ENCODE peak calls at places on chromosomes 7 and 10, in four cellular contexts. N is activated CD4-positive, alpha-beta T cell treated with anti-CD3 and anti-CD28 coated beads, Interleukin-2, amount 50 U/mL, for 24 hours; T is heart left ventricle; C is foreskin fibroblast. I is an unnamed sample.

GRCh38 chr7:12888727-12889126 is 201.3 kb downstream of the ARL4A start:
- DNase-seq in N (no peak), T (no peak), C (peak), I (peak)

GRCh38 chr10:58990693-58991092 is 185.8 kb upstream of the PHYHIPL start:
- DNase-seq in N (no peak), T (no peak), C (no peak), I (no peak)

GRCh38 chr10:26987851-26988250 is 112.4 kb downstream of the ANKRD26 start:
- DNase-seq in N (no peak), T (no peak), C (peak), I (no peak)

GRCh38 chr10:101974091-101974799 is 81.7 kb downstream of the ARMH3 start:
- DNase-seq in N (no peak), T (no peak), C (peak), I (peak)

GRCh38 chr7:34081931-34082330 is 176.6 kb downstream of the BMPER start:
- DNase-seq in N (no peak), T (no peak), C (peak), I (peak)

GRCh38 chr7:117061751-117062150 is 108.5 kb downstream of the ST7 start:
- DNase-seq in N (no peak), T (no peak), C (peak), I (peak)

GRCh38 chr10:29895436-29895835 is 163.9 kb downstream of the JCAD start:
- DNase-seq in N (no peak), T (peak), C (peak), I (peak)

GRCh38 chr10:2137549-2138174 is 400.3 kb upstream of the ADARB2 start:
- DNase-seq in N (no peak), T (no peak), C (no peak), I (no peak)

GRCh38 chr7:128405345-128406146 is 4.2 kb downstream of the IMPDH1 start:
- DNase-seq in N (no peak), T (peak), C (peak), I (peak)

GRCh38 chr10:64486149-64486548 is 964.9 kb downstream of the REEP3 start:
- DNase-seq in N (no peak), T (no peak), C (no peak), I (peak)

GRCh38 chr10:31404640-31405039 is 85.6 kb downstream of the ZEB1 start:
- DNase-seq in N (no peak), T (peak), C (peak), I (no peak)

GRCh38 chr7:5636914-5637313 is 144.5 kb downstream of the RNF216 start:
- DNase-seq in N (no peak), T (peak), C (peak), I (peak)

GRCh38 chr10:45596556-45596955 is 76.0 kb downstream of the ZFAND4 start:
- DNase-seq in N (no peak), T (no peak), C (no peak), I (no peak)

GRCh38 chr7:43658718-43659548 is 70.4 kb downstream of the COA1 start:
- DNase-seq in N (no peak), T (no peak), C (peak), I (peak)

GRCh38 chr7:140229591-140230516 is 53.1 kb upstream of the KDM7A start:
- DNase-seq in N (peak), T (no peak), C (no peak), I (no peak)

GRCh38 chr10:76906221-76906620 is 731.4 kb downstream of the KCNMA1 start:
- DNase-seq in N (no peak), T (no peak), C (no peak), I (no peak)

GRCh38 chr10:128556575-128556974 is 430.4 kb upstream of the MKI67 start:
- DNase-seq in N (no peak), T (no peak), C (no peak), I (no peak)

GRCh38 chr10:65675236-65675635 is 1250.6 kb upstream of the LRRTM3 start:
- DNase-seq in N (no peak), T (no peak), C (no peak), I (no peak)

GRCh38 chr7:55066479-55066878 is 47.7 kb downstream of the EGFR start:
- DNase-seq in N (no peak), T (no peak), C (no peak), I (peak)

GRCh38 chr10:119455609-119456434 is 86.7 kb downstream of the RGS10 start:
- DNase-seq in N (no peak), T (no peak), C (no peak), I (no peak)

GRCh38 chr10:21285742-21286311 is 239.7 kb downstream of the SKIDA1 start:
- DNase-seq in N (no peak), T (no peak), C (no peak), I (no peak)

GRCh38 chr10:24952146-24952700 is at the start of gene PRTFDC1:
- DNase-seq in N (no peak), T (peak), C (peak), I (peak)

GRCh38 chr7:617614-618538 is 98.2 kb upstream of the PDGFA start:
- DNase-seq in N (no peak), T (no peak), C (no peak), I (no peak)

GRCh38 chr10:110671788-110672579 is 27.8 kb downstream of the RBM20 start:
- DNase-seq in N (peak), T (peak), C (peak), I (peak)

GRCh38 chr7:30681262-30682130 is 760 bp downstream of the CRHR2 start:
- DNase-seq in N (no peak), T (no peak), C (no peak), I (no peak)

GRCh38 chr10:56317603-56318002 is 43.5 kb downstream of the ZWINT start:
- DNase-seq in N (no peak), T (no peak), C (no peak), I (no peak)

GRCh38 chr7:153090757-153091156 is 331.2 kb downstream of the ACTR3B start:
- DNase-seq in N (no peak), T (no peak), C (no peak), I (no peak)

GRCh38 chr7:459584-460373 is 59.9 kb downstream of the PDGFA start:
- DNase-seq in N (no peak), T (no peak), C (no peak), I (no peak)

GRCh38 chr10:126538439-126539140 is 131.9 kb downstream of the C10orf90 start:
- DNase-seq in N (no peak), T (no peak), C (no peak), I (no peak)

GRCh38 chr7:37208528-37208927 is 240.1 kb downstream of the ELMO1 start:
- DNase-seq in N (no peak), T (peak), C (peak), I (peak)

GRCh38 chr10:48523820-48524758 is 80.8 kb downstream of the ARHGAP22 start:
- DNase-seq in N (no peak), T (no peak), C (peak), I (peak)

GRCh38 chr10:88115406-88115805 is 252.0 kb downstream of the PTEN start:
- DNase-seq in N (no peak), T (no peak), C (no peak), I (no peak)

GRCh38 chr10:87656431-87657072 is 3.1 kb upstream of the PAPSS2 start:
- DNase-seq in N (no peak), T (no peak), C (peak), I (peak)

GRCh38 chr7:28029036-28029435 is 151.6 kb downstream of the JAZF1 start:
- DNase-seq in N (no peak), T (no peak), C (peak), I (peak)

GRCh38 chr7:140263277-140263676 is 86.5 kb upstream of the KDM7A start:
- DNase-seq in N (peak), T (no peak), C (no peak), I (no peak)

GRCh38 chr7:101058355-101058754 is 26.9 kb upstream of the TRIM56 start:
- DNase-seq in N (peak), T (peak), C (peak), I (peak)

GRCh38 chr10:74930962-74931361 is 104.6 kb downstream of the KAT6B start:
- DNase-seq in N (no peak), T (no peak), C (no peak), I (no peak)